ENCODE peak calls at places on chromosomes 6 and 20, in nine cellular contexts. K, J, T, I, Z, E, Q, X and P are unnamed samples.
A peak's percentile ranks its signal among the peaks of the same experiment; 100 is the strongest.

GRCh38 chr6:109230444-109230843 is 135.1 kb downstream of the CEP57L1 start:
- DNase-seq in K (no peak), E (no peak), T (no peak), I (no peak), J (no peak), Z (peak; percentile 20), X (no peak), Q (no peak), P (peak; percentile 86)

GRCh38 chr6:88741939-88742338 is 221.5 kb downstream of the RNGTT start:
- DNase-seq in T (no peak), K (no peak), Q (no peak), X (no peak), E (no peak), I (no peak), Z (no peak), J (no peak), P (no peak)

GRCh38 chr6:88882536-88882935 is 80.9 kb downstream of the RNGTT start:
- DNase-seq in E (no peak), K (no peak), J (no peak), Z (no peak), T (no peak), I (peak; percentile 30), Q (no peak), X (no peak), P (no peak)

GRCh38 chr6:55016261-55016660 is 158.1 kb upstream of the HCRTR2 start:
- DNase-seq in T (no peak), Q (no peak), E (no peak), K (no peak), X (no peak), J (no peak), Z (no peak), I (no peak), P (no peak)

GRCh38 chr20:44598413-44599290 is 16.3 kb downstream of the PKIG start:
- DNase-seq in K (no peak), T (no peak), E (peak; percentile 44), J (no peak), I (no peak), Q (peak; percentile 40), X (no peak), Z (no peak), P (no peak)

GRCh38 chr6:37324131-37325033 is 29.4 kb upstream of the RNF8 start:
- DNase-seq in E (no peak), K (no peak), X (no peak), Z (no peak), Q (no peak), T (no peak), J (no peak), I (no peak), P (no peak)

GRCh38 chr20:51402201-51402600 is 140.3 kb downstream of the NFATC2 start:
- DNase-seq in K (peak; percentile 60), X (no peak), Z (no peak), I (no peak), Q (peak; percentile 59), J (no peak), E (no peak), T (no peak), P (no peak)

GRCh38 chr6:30542404-30542725 is 13.9 kb downstream of the GNL1 start:
- DNase-seq in K (peak; percentile 37), I (no peak), E (no peak), X (no peak), Z (no peak), Q (peak; percentile 61), J (no peak), T (no peak), P (no peak)

GRCh38 chr6:163309491-163310026 is 105.0 kb upstream of the QKI start:
- DNase-seq in K (no peak), E (no peak), Z (no peak), I (no peak), Q (no peak), X (no peak), T (no peak), J (no peak), P (no peak)

GRCh38 chr6:142481466-142481865 is 179.7 kb downstream of the ADGRG6 start:
- DNase-seq in Q (no peak), E (no peak), K (no peak), J (no peak), T (no peak), X (no peak), I (no peak), Z (no peak), P (no peak)

GRCh38 chr6:113558966-113559365 is 298.2 kb upstream of the MARCKS start:
- DNase-seq in T (no peak), E (no peak), J (no peak), Z (no peak), X (no peak), K (no peak), Q (no peak), I (no peak), P (no peak)

GRCh38 chr20:11376998-11377397 is 540.7 kb upstream of the BTBD3 start:
- DNase-seq in T (no peak), K (no peak), Z (no peak), J (no peak), X (no peak), E (no peak), I (no peak), Q (no peak), P (no peak)

GRCh38 chr6:3457710-3458605 is 1.1 kb upstream of the SLC22A23 start:
- DNase-seq in I (no peak), Z (peak; percentile 61), T (peak; percentile 50), J (peak; percentile 77), Q (no peak), K (no peak), X (no peak), E (no peak), P (peak; percentile 77)

GRCh38 chr6:145148392-145149175 is 586.7 kb downstream of the EPM2A start:
- DNase-seq in E (peak; percentile 20), Q (no peak), X (no peak), Z (peak; percentile 70), I (no peak), K (no peak), T (no peak), J (peak; percentile 29), P (no peak)

GRCh38 chr20:53652090-53652858 is 58.6 kb upstream of the ZNF217 start:
- DNase-seq in I (no peak), T (peak; percentile 39), E (no peak), X (no peak), K (no peak), J (no peak), Z (peak; percentile 72), Q (peak; percentile 77), P (peak; percentile 42)

GRCh38 chr6:5435449-5435848 is 174.1 kb downstream of the FARS2 start:
- DNase-seq in T (no peak), Q (no peak), K (no peak), J (no peak), Z (no peak), I (no peak), E (no peak), X (no peak), P (no peak)

GRCh38 chr20:57432874-57433491 is 41.8 kb downstream of the RBM38 start:
- DNase-seq in E (peak; percentile 51), Q (peak; percentile 92), K (peak; percentile 38), Z (no peak), I (no peak), X (peak; percentile 27), T (peak; percentile 88), J (peak; percentile 78), P (peak; percentile 91)

GRCh38 chr6:17881085-17881883 is 106.2 kb downstream of the KIF13A start:
- DNase-seq in J (peak; percentile 30), K (no peak), X (no peak), I (no peak), Q (no peak), Z (no peak), T (no peak), E (peak; percentile 21), P (no peak)

GRCh38 chr6:15360300-15360699 is 114.4 kb downstream of the JARID2 start:
- DNase-seq in T (no peak), I (no peak), X (no peak), J (no peak), K (no peak), Z (no peak), Q (no peak), E (no peak), P (no peak)
- H3K4me1 ChIP-seq in T (peaks cover 24% of the 10 kb centered on the region), I (peaks cover 29% of the 10 kb centered on the region), X (peaks cover 25% of the 10 kb centered on the region), J (peaks cover 54% of the 10 kb centered on the region), K (peaks cover 2% of the 10 kb centered on the region), Z (peaks cover 40% of the 10 kb centered on the region), Q (peaks cover 34% of the 10 kb centered on the region), E (peaks cover 74% of the 10 kb centered on the region), P (peaks cover 9% of the 10 kb centered on the region)

GRCh38 chr20:38139919-38140753 is 24.9 kb downstream of the TGM2 start:
- DNase-seq in K (no peak), E (no peak), J (no peak), Z (peak; percentile 35), Q (no peak), X (no peak), I (no peak), T (no peak), P (peak; percentile 48)
- H3K4me1 ChIP-seq in K (no peaks in the 10 kb centered on the region), E (peaks cover 9% of the 10 kb centered on the region), J (peaks cover 30% of the 10 kb centered on the region), Z (peaks cover 34% of the 10 kb centered on the region), Q (no peaks in the 10 kb centered on the region), X (no peaks in the 10 kb centered on the region), I (peaks cover 10% of the 10 kb centered on the region), T (peaks cover 42% of the 10 kb centered on the region), P (peaks cover 17% of the 10 kb centered on the region)

DNA sequence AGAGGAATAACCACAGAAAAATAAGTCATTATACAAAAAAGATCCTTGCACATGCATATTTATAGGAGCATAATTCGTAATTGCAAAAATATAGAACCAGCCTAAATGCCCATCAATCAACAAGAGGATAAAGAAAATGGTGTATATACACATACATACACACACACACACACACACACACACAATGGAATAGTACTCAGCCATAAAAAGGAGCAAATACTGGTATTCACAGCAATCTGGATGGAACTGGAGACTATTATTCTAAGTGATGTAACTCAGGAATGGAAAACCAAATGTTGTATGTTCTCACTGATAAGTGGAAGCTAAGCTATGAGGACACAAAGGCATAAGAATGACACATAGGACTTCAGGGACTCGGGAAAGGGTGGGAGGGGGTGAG is 1.9 kb upstream of the KIAA1586 start:
- DNase-seq in Q (no peak), I (no peak), K (no peak), J (no peak), Z (no peak), X (no peak), E (no peak), T (no peak), P (no peak)
- H3K4me1 ChIP-seq in Q (peaks cover 19% of the 10 kb centered on the region), I (no peaks in the 10 kb centered on the region), K (no peaks in the 10 kb centered on the region), J (peaks cover 18% of the 10 kb centered on the region), Z (peaks cover 17% of the 10 kb centered on the region), X (peaks cover 9% of the 10 kb centered on the region), E (peaks cover 3% of the 10 kb centered on the region), T (peaks cover 6% of the 10 kb centered on the region), P (no peaks in the 10 kb centered on the region)

GRCh38 chr6:105606871-105607421 is 204.1 kb upstream of the PREP start:
- DNase-seq in I (no peak), Q (no peak), T (no peak), J (no peak), Z (peak; percentile 25), X (no peak), E (no peak), K (no peak), P (no peak)

GRCh38 chr6:105604593-105604905 is 201.7 kb upstream of the PREP start:
- DNase-seq in J (no peak), T (no peak), E (no peak), Z (no peak), I (no peak), Q (no peak), X (no peak), K (no peak), P (no peak)

GRCh38 chr6:105600342-105601293 is 197.7 kb upstream of the PREP start:
- DNase-seq in X (no peak), K (no peak), J (no peak), Z (no peak), Q (no peak), I (no peak), E (no peak), T (no peak), P (no peak)

GRCh38 chr6:105601541-105602174 is 198.8 kb upstream of the PREP start:
- DNase-seq in T (peak; percentile 14), K (no peak), Q (peak; percentile 35), Z (peak; percentile 28), X (no peak), E (peak; percentile 71), J (peak; percentile 50), I (no peak), P (peak; percentile 54)

GRCh38 chr6:105603779-105604592 is 201.1 kb upstream of the PREP start:
- DNase-seq in T (no peak), Z (peak; percentile 37), I (no peak), E (peak; percentile 26), K (no peak), X (no peak), Q (no peak), J (no peak), P (no peak)
- H3K4me1 ChIP-seq in T (no peaks in the 10 kb centered on the region), Z (peaks cover 35% of the 10 kb centered on the region), I (peaks cover 6% of the 10 kb centered on the region), E (peaks cover 23% of the 10 kb centered on the region), K (no peaks in the 10 kb centered on the region), X (no peaks in the 10 kb centered on the region), Q (peaks cover 8% of the 10 kb centered on the region), J (peaks cover 47% of the 10 kb centered on the region), P (peaks cover 23% of the 10 kb centered on the region)